ENCODE peak calls at places on chromosome 13, in ten cellular contexts. One of them, this sample, is unnamed.
A peak's percentile ranks its signal among the peaks of the same experiment; 100 is the strongest.

GRCh38 chr13:34863360-34864135 is 78.5 kb upstream of the NBEA start:
- DNase-seq in type B pancreatic cell: no peak
- DNase-seq in activated CD4-positive, alpha-beta T cell treated with anti-CD3 and anti-CD28 coated beads for 1 hour: no peak
- DNase-seq in amygdala: no peak
- DNase-seq in T-cell: no peak
- DNase-seq in mesothelial cell of epicardium: no peak
- DNase-seq in activated T-helper 1 cell treated with anti-CD3 and anti-CD28 coated beads, Interleukin-2, amount 50 U/mL, for 16 hours: no peak
- DNase-seq in activated naive CD4-positive, alpha-beta T cell treated with anti-CD3 and anti-CD28 coated beads, Interleukin-2, amount 10 ng/mL, durations not matched to agents 7 days and 5 days: no peak
- DNase-seq in NCI-H69: peak; percentile 50
- DNase-seq in non-pigmented ciliary epithelial cell: peak; percentile 70
- DNase-seq in this sample: peak; percentile 40

GRCh38 chr13:28532226-28533048 is 37.5 kb upstream of the FLT1 start:
- DNase-seq in type B pancreatic cell: no peak
- DNase-seq in activated CD4-positive, alpha-beta T cell treated with anti-CD3 and anti-CD28 coated beads for 1 hour: no peak
- DNase-seq in amygdala: no peak
- DNase-seq in T-cell: no peak
- DNase-seq in mesothelial cell of epicardium: peak; percentile 46
- DNase-seq in activated T-helper 1 cell treated with anti-CD3 and anti-CD28 coated beads, Interleukin-2, amount 50 U/mL, for 16 hours: no peak
- DNase-seq in activated naive CD4-positive, alpha-beta T cell treated with anti-CD3 and anti-CD28 coated beads, Interleukin-2, amount 10 ng/mL, durations not matched to agents 7 days and 5 days: peak; percentile 24
- DNase-seq in NCI-H69: peak; percentile 2
- DNase-seq in non-pigmented ciliary epithelial cell: no peak
- DNase-seq in this sample: no peak

GRCh38 chr13:113421673-113422270 is 31.5 kb downstream of the ADPRHL1 start:
- DNase-seq in type B pancreatic cell: no peak
- DNase-seq in activated CD4-positive, alpha-beta T cell treated with anti-CD3 and anti-CD28 coated beads for 1 hour: no peak
- DNase-seq in amygdala: no peak
- DNase-seq in T-cell: no peak
- DNase-seq in mesothelial cell of epicardium: no peak
- DNase-seq in activated T-helper 1 cell treated with anti-CD3 and anti-CD28 coated beads, Interleukin-2, amount 50 U/mL, for 16 hours: no peak
- DNase-seq in activated naive CD4-positive, alpha-beta T cell treated with anti-CD3 and anti-CD28 coated beads, Interleukin-2, amount 10 ng/mL, durations not matched to agents 7 days and 5 days: no peak
- DNase-seq in NCI-H69: no peak
- DNase-seq in non-pigmented ciliary epithelial cell: no peak
- DNase-seq in this sample: no peak

GRCh38 chr13:90197722-90198121 is 1149.8 kb upstream of the MIR17HG start:
- DNase-seq in type B pancreatic cell: no peak
- DNase-seq in activated CD4-positive, alpha-beta T cell treated with anti-CD3 and anti-CD28 coated beads for 1 hour: no peak
- DNase-seq in amygdala: no peak
- DNase-seq in T-cell: no peak
- DNase-seq in mesothelial cell of epicardium: no peak
- DNase-seq in activated T-helper 1 cell treated with anti-CD3 and anti-CD28 coated beads, Interleukin-2, amount 50 U/mL, for 16 hours: no peak
- DNase-seq in activated naive CD4-positive, alpha-beta T cell treated with anti-CD3 and anti-CD28 coated beads, Interleukin-2, amount 10 ng/mL, durations not matched to agents 7 days and 5 days: no peak
- DNase-seq in NCI-H69: peak; percentile 46
- DNase-seq in non-pigmented ciliary epithelial cell: no peak
- DNase-seq in this sample: no peak

GRCh38 chr13:33204130-33204927 is 81.2 kb downstream of the STARD13 start:
- DNase-seq in type B pancreatic cell: no peak
- DNase-seq in activated CD4-positive, alpha-beta T cell treated with anti-CD3 and anti-CD28 coated beads for 1 hour: no peak
- DNase-seq in amygdala: no peak
- DNase-seq in T-cell: no peak
- DNase-seq in mesothelial cell of epicardium: peak; percentile 51
- DNase-seq in activated T-helper 1 cell treated with anti-CD3 and anti-CD28 coated beads, Interleukin-2, amount 50 U/mL, for 16 hours: no peak
- DNase-seq in activated naive CD4-positive, alpha-beta T cell treated with anti-CD3 and anti-CD28 coated beads, Interleukin-2, amount 10 ng/mL, durations not matched to agents 7 days and 5 days: no peak
- DNase-seq in NCI-H69: no peak
- DNase-seq in non-pigmented ciliary epithelial cell: no peak
- DNase-seq in this sample: peak; percentile 84

GRCh38 chr13:104477256-104477655 is 1411.0 kb upstream of the SLC10A2 start:
- DNase-seq in type B pancreatic cell: no peak
- DNase-seq in activated CD4-positive, alpha-beta T cell treated with anti-CD3 and anti-CD28 coated beads for 1 hour: no peak
- DNase-seq in amygdala: no peak
- DNase-seq in T-cell: no peak
- DNase-seq in mesothelial cell of epicardium: no peak
- DNase-seq in activated T-helper 1 cell treated with anti-CD3 and anti-CD28 coated beads, Interleukin-2, amount 50 U/mL, for 16 hours: no peak
- DNase-seq in activated naive CD4-positive, alpha-beta T cell treated with anti-CD3 and anti-CD28 coated beads, Interleukin-2, amount 10 ng/mL, durations not matched to agents 7 days and 5 days: no peak
- DNase-seq in NCI-H69: no peak
- DNase-seq in non-pigmented ciliary epithelial cell: peak; percentile 28
- DNase-seq in this sample: no peak

GRCh38 chr13:97194473-97194872 is 27.7 kb upstream of the MBNL2 start:
- DNase-seq in type B pancreatic cell: no peak
- DNase-seq in activated CD4-positive, alpha-beta T cell treated with anti-CD3 and anti-CD28 coated beads for 1 hour: no peak
- DNase-seq in amygdala: no peak
- DNase-seq in T-cell: no peak
- DNase-seq in mesothelial cell of epicardium: no peak
- DNase-seq in activated T-helper 1 cell treated with anti-CD3 and anti-CD28 coated beads, Interleukin-2, amount 50 U/mL, for 16 hours: no peak
- DNase-seq in activated naive CD4-positive, alpha-beta T cell treated with anti-CD3 and anti-CD28 coated beads, Interleukin-2, amount 10 ng/mL, durations not matched to agents 7 days and 5 days: no peak
- DNase-seq in NCI-H69: no peak
- DNase-seq in non-pigmented ciliary epithelial cell: peak; percentile 63
- DNase-seq in this sample: peak; percentile 26

GRCh38 chr13:23069571-23069970 is 111.2 kb upstream of the SGCG start:
- DNase-seq in type B pancreatic cell: no peak
- DNase-seq in activated CD4-positive, alpha-beta T cell treated with anti-CD3 and anti-CD28 coated beads for 1 hour: no peak
- DNase-seq in amygdala: no peak
- DNase-seq in T-cell: no peak
- DNase-seq in mesothelial cell of epicardium: no peak
- DNase-seq in activated T-helper 1 cell treated with anti-CD3 and anti-CD28 coated beads, Interleukin-2, amount 50 U/mL, for 16 hours: no peak
- DNase-seq in activated naive CD4-positive, alpha-beta T cell treated with anti-CD3 and anti-CD28 coated beads, Interleukin-2, amount 10 ng/mL, durations not matched to agents 7 days and 5 days: no peak
- DNase-seq in NCI-H69: no peak
- DNase-seq in non-pigmented ciliary epithelial cell: peak; percentile 36
- DNase-seq in this sample: peak; percentile 36

GRCh38 chr13:46168341-46168740 is 13.6 kb downstream of the LCP1 start:
- DNase-seq in type B pancreatic cell: no peak
- DNase-seq in activated CD4-positive, alpha-beta T cell treated with anti-CD3 and anti-CD28 coated beads for 1 hour: peak; percentile 34
- DNase-seq in amygdala: no peak
- DNase-seq in T-cell: peak; percentile 32
- DNase-seq in mesothelial cell of epicardium: peak; percentile 53
- DNase-seq in activated T-helper 1 cell treated with anti-CD3 and anti-CD28 coated beads, Interleukin-2, amount 50 U/mL, for 16 hours: no peak
- DNase-seq in activated naive CD4-positive, alpha-beta T cell treated with anti-CD3 and anti-CD28 coated beads, Interleukin-2, amount 10 ng/mL, durations not matched to agents 7 days and 5 days: no peak
- DNase-seq in NCI-H69: no peak
- DNase-seq in non-pigmented ciliary epithelial cell: no peak
- DNase-seq in this sample: no peak

GRCh38 chr13:79043208-79043607 is 362.8 kb downstream of the RBM26 start:
- DNase-seq in type B pancreatic cell: no peak
- DNase-seq in activated CD4-positive, alpha-beta T cell treated with anti-CD3 and anti-CD28 coated beads for 1 hour: no peak
- DNase-seq in amygdala: no peak
- DNase-seq in T-cell: no peak
- DNase-seq in mesothelial cell of epicardium: no peak
- DNase-seq in activated T-helper 1 cell treated with anti-CD3 and anti-CD28 coated beads, Interleukin-2, amount 50 U/mL, for 16 hours: no peak
- DNase-seq in activated naive CD4-positive, alpha-beta T cell treated with anti-CD3 and anti-CD28 coated beads, Interleukin-2, amount 10 ng/mL, durations not matched to agents 7 days and 5 days: no peak
- DNase-seq in NCI-H69: no peak
- DNase-seq in non-pigmented ciliary epithelial cell: no peak
- DNase-seq in this sample: no peak

GRCh38 chr13:91045351-91046034 is 302.0 kb upstream of the MIR17HG start:
- DNase-seq in type B pancreatic cell: no peak
- DNase-seq in activated CD4-positive, alpha-beta T cell treated with anti-CD3 and anti-CD28 coated beads for 1 hour: no peak
- DNase-seq in amygdala: no peak
- DNase-seq in T-cell: no peak
- DNase-seq in mesothelial cell of epicardium: no peak
- DNase-seq in activated T-helper 1 cell treated with anti-CD3 and anti-CD28 coated beads, Interleukin-2, amount 50 U/mL, for 16 hours: no peak
- DNase-seq in activated naive CD4-positive, alpha-beta T cell treated with anti-CD3 and anti-CD28 coated beads, Interleukin-2, amount 10 ng/mL, durations not matched to agents 7 days and 5 days: no peak
- DNase-seq in NCI-H69: peak; percentile 63
- DNase-seq in non-pigmented ciliary epithelial cell: no peak
- DNase-seq in this sample: no peak

GRCh38 chr13:21243843-21244184 is 67.4 kb downstream of the MRPL57 start:
- DNase-seq in type B pancreatic cell: no peak
- DNase-seq in activated CD4-positive, alpha-beta T cell treated with anti-CD3 and anti-CD28 coated beads for 1 hour: no peak
- DNase-seq in amygdala: no peak
- DNase-seq in T-cell: no peak
- DNase-seq in mesothelial cell of epicardium: no peak
- DNase-seq in activated T-helper 1 cell treated with anti-CD3 and anti-CD28 coated beads, Interleukin-2, amount 50 U/mL, for 16 hours: no peak
- DNase-seq in activated naive CD4-positive, alpha-beta T cell treated with anti-CD3 and anti-CD28 coated beads, Interleukin-2, amount 10 ng/mL, durations not matched to agents 7 days and 5 days: no peak
- DNase-seq in NCI-H69: no peak
- DNase-seq in non-pigmented ciliary epithelial cell: no peak
- DNase-seq in this sample: no peak

GRCh38 chr13:27631156-27631555 is 9.5 kb downstream of the POLR1D start:
- DNase-seq in type B pancreatic cell: no peak
- DNase-seq in activated CD4-positive, alpha-beta T cell treated with anti-CD3 and anti-CD28 coated beads for 1 hour: no peak
- DNase-seq in amygdala: no peak
- DNase-seq in T-cell: no peak
- DNase-seq in mesothelial cell of epicardium: no peak
- DNase-seq in activated T-helper 1 cell treated with anti-CD3 and anti-CD28 coated beads, Interleukin-2, amount 50 U/mL, for 16 hours: no peak
- DNase-seq in activated naive CD4-positive, alpha-beta T cell treated with anti-CD3 and anti-CD28 coated beads, Interleukin-2, amount 10 ng/mL, durations not matched to agents 7 days and 5 days: no peak
- DNase-seq in NCI-H69: peak; percentile 4
- DNase-seq in non-pigmented ciliary epithelial cell: no peak
- DNase-seq in this sample: no peak

GRCh38 chr13:52356327-52356726 is 49.6 kb downstream of the THSD1 start:
- DNase-seq in type B pancreatic cell: no peak
- DNase-seq in activated CD4-positive, alpha-beta T cell treated with anti-CD3 and anti-CD28 coated beads for 1 hour: no peak
- DNase-seq in amygdala: no peak
- DNase-seq in T-cell: no peak
- DNase-seq in mesothelial cell of epicardium: no peak
- DNase-seq in activated T-helper 1 cell treated with anti-CD3 and anti-CD28 coated beads, Interleukin-2, amount 50 U/mL, for 16 hours: no peak
- DNase-seq in activated naive CD4-positive, alpha-beta T cell treated with anti-CD3 and anti-CD28 coated beads, Interleukin-2, amount 10 ng/mL, durations not matched to agents 7 days and 5 days: no peak
- DNase-seq in NCI-H69: no peak
- DNase-seq in non-pigmented ciliary epithelial cell: no peak
- DNase-seq in this sample: no peak

GRCh38 chr13:79090552-79091159 is 315.4 kb downstream of the RBM26 start:
- DNase-seq in type B pancreatic cell: no peak
- DNase-seq in activated CD4-positive, alpha-beta T cell treated with anti-CD3 and anti-CD28 coated beads for 1 hour: no peak
- DNase-seq in amygdala: no peak
- DNase-seq in T-cell: no peak
- DNase-seq in mesothelial cell of epicardium: no peak
- DNase-seq in activated T-helper 1 cell treated with anti-CD3 and anti-CD28 coated beads, Interleukin-2, amount 50 U/mL, for 16 hours: no peak
- DNase-seq in activated naive CD4-positive, alpha-beta T cell treated with anti-CD3 and anti-CD28 coated beads, Interleukin-2, amount 10 ng/mL, durations not matched to agents 7 days and 5 days: no peak
- DNase-seq in NCI-H69: no peak
- DNase-seq in non-pigmented ciliary epithelial cell: no peak
- DNase-seq in this sample: no peak

GRCh38 chr13:41061914-41062837 is 867 bp downstream of the WBP4 start:
- DNase-seq in type B pancreatic cell: no peak
- DNase-seq in activated CD4-positive, alpha-beta T cell treated with anti-CD3 and anti-CD28 coated beads for 1 hour: no peak
- DNase-seq in amygdala: no peak
- DNase-seq in T-cell: no peak
- DNase-seq in mesothelial cell of epicardium: no peak
- DNase-seq in activated T-helper 1 cell treated with anti-CD3 and anti-CD28 coated beads, Interleukin-2, amount 50 U/mL, for 16 hours: no peak
- DNase-seq in activated naive CD4-positive, alpha-beta T cell treated with anti-CD3 and anti-CD28 coated beads, Interleukin-2, amount 10 ng/mL, durations not matched to agents 7 days and 5 days: no peak
- DNase-seq in NCI-H69: peak; percentile 63
- DNase-seq in non-pigmented ciliary epithelial cell: no peak
- DNase-seq in this sample: no peak

GRCh38 chr13:113298001-113298945 is 1.2 kb downstream of the LAMP1 start:
- DNase-seq in type B pancreatic cell: no peak
- DNase-seq in activated CD4-positive, alpha-beta T cell treated with anti-CD3 and anti-CD28 coated beads for 1 hour: no peak
- DNase-seq in amygdala: no peak
- DNase-seq in T-cell: no peak
- DNase-seq in mesothelial cell of epicardium: no peak
- DNase-seq in activated T-helper 1 cell treated with anti-CD3 and anti-CD28 coated beads, Interleukin-2, amount 50 U/mL, for 16 hours: no peak
- DNase-seq in activated naive CD4-positive, alpha-beta T cell treated with anti-CD3 and anti-CD28 coated beads, Interleukin-2, amount 10 ng/mL, durations not matched to agents 7 days and 5 days: no peak
- DNase-seq in NCI-H69: peak; percentile 31
- DNase-seq in non-pigmented ciliary epithelial cell: no peak
- DNase-seq in this sample: no peak

GRCh38 chr13:27926644-27927434 is 7.0 kb downstream of the PDX1 start:
- DNase-seq in type B pancreatic cell: no peak
- DNase-seq in activated CD4-positive, alpha-beta T cell treated with anti-CD3 and anti-CD28 coated beads for 1 hour: no peak
- DNase-seq in amygdala: no peak
- DNase-seq in T-cell: no peak
- DNase-seq in mesothelial cell of epicardium: no peak
- DNase-seq in activated T-helper 1 cell treated with anti-CD3 and anti-CD28 coated beads, Interleukin-2, amount 50 U/mL, for 16 hours: no peak
- DNase-seq in activated naive CD4-positive, alpha-beta T cell treated with anti-CD3 and anti-CD28 coated beads, Interleukin-2, amount 10 ng/mL, durations not matched to agents 7 days and 5 days: no peak
- DNase-seq in NCI-H69: no peak
- DNase-seq in non-pigmented ciliary epithelial cell: no peak
- DNase-seq in this sample: no peak

GRCh38 chr13:42266464-42266863 is 5.5 kb upstream of the AKAP11 start:
- DNase-seq in type B pancreatic cell: no peak
- DNase-seq in activated CD4-positive, alpha-beta T cell treated with anti-CD3 and anti-CD28 coated beads for 1 hour: no peak
- DNase-seq in amygdala: no peak
- DNase-seq in T-cell: no peak
- DNase-seq in mesothelial cell of epicardium: no peak
- DNase-seq in activated T-helper 1 cell treated with anti-CD3 and anti-CD28 coated beads, Interleukin-2, amount 50 U/mL, for 16 hours: no peak
- DNase-seq in activated naive CD4-positive, alpha-beta T cell treated with anti-CD3 and anti-CD28 coated beads, Interleukin-2, amount 10 ng/mL, durations not matched to agents 7 days and 5 days: no peak
- DNase-seq in NCI-H69: peak; percentile 4
- DNase-seq in non-pigmented ciliary epithelial cell: peak; percentile 47
- DNase-seq in this sample: peak; percentile 16

GRCh38 chr13:97235549-97236206 is 13.5 kb downstream of the MBNL2 start:
- DNase-seq in type B pancreatic cell: no peak
- DNase-seq in activated CD4-positive, alpha-beta T cell treated with anti-CD3 and anti-CD28 coated beads for 1 hour: no peak
- DNase-seq in amygdala: no peak
- DNase-seq in T-cell: no peak
- DNase-seq in mesothelial cell of epicardium: no peak
- DNase-seq in activated T-helper 1 cell treated with anti-CD3 and anti-CD28 coated beads, Interleukin-2, amount 50 U/mL, for 16 hours: no peak
- DNase-seq in activated naive CD4-positive, alpha-beta T cell treated with anti-CD3 and anti-CD28 coated beads, Interleukin-2, amount 10 ng/mL, durations not matched to agents 7 days and 5 days: no peak
- DNase-seq in NCI-H69: peak; percentile 54
- DNase-seq in non-pigmented ciliary epithelial cell: no peak
- DNase-seq in this sample: no peak

GRCh38 chr13:37488682-37489081 is 109.9 kb downstream of the POSTN start:
- DNase-seq in type B pancreatic cell: no peak
- DNase-seq in activated CD4-positive, alpha-beta T cell treated with anti-CD3 and anti-CD28 coated beads for 1 hour: no peak
- DNase-seq in amygdala: no peak
- DNase-seq in T-cell: no peak
- DNase-seq in mesothelial cell of epicardium: no peak
- DNase-seq in activated T-helper 1 cell treated with anti-CD3 and anti-CD28 coated beads, Interleukin-2, amount 50 U/mL, for 16 hours: no peak
- DNase-seq in activated naive CD4-positive, alpha-beta T cell treated with anti-CD3 and anti-CD28 coated beads, Interleukin-2, amount 10 ng/mL, durations not matched to agents 7 days and 5 days: no peak
- DNase-seq in NCI-H69: no peak
- DNase-seq in non-pigmented ciliary epithelial cell: no peak
- DNase-seq in this sample: no peak

GRCh38 chr13:42364613-42365000 is 92.7 kb downstream of the AKAP11 start:
- DNase-seq in type B pancreatic cell: no peak
- DNase-seq in activated CD4-positive, alpha-beta T cell treated with anti-CD3 and anti-CD28 coated beads for 1 hour: no peak
- DNase-seq in amygdala: no peak
- DNase-seq in T-cell: no peak
- DNase-seq in mesothelial cell of epicardium: no peak
- DNase-seq in activated T-helper 1 cell treated with anti-CD3 and anti-CD28 coated beads, Interleukin-2, amount 50 U/mL, for 16 hours: no peak
- DNase-seq in activated naive CD4-positive, alpha-beta T cell treated with anti-CD3 and anti-CD28 coated beads, Interleukin-2, amount 10 ng/mL, durations not matched to agents 7 days and 5 days: no peak
- DNase-seq in NCI-H69: peak; percentile 2
- DNase-seq in non-pigmented ciliary epithelial cell: no peak
- DNase-seq in this sample: no peak